ENCODE peak calls at places on chromosomes 1 and 21, in nine cellular contexts. J is stimulated activated CD8-positive, alpha-beta memory T cell treated with anti-CD3 and anti-CD28 coated beads, Interleukin-2, amount 100 ng/mL, for 48 hours; U is epithelial cell of proximal tubule; R is naive thymus-derived CD8-positive, alpha-beta T cell; G is tibial nerve; A is cerebellar cortex; T is upper lobe of right lung; L is activated CD4-positive, alpha-beta T cell treated with anti-CD3 and anti-CD28 coated beads, Interleukin-2, amount 50 U/mL, for 4 hours; C is activated T-helper 1 cell treated with anti-CD3 and anti-CD28 coated beads, Interleukin-2, amount 50 U/mL, for 16 hours. F is an unnamed sample.

GRCh38 chr21:43665879-43666278 is 6.5 kb downstream of the RRP1B start:
- DNase-seq in C (no peak), A (no peak), R (no peak), J (no peak), T (no peak), L (no peak), G (no peak), U (no peak), F (no peak)

GRCh38 chr1:18380288-18380687 is 100.4 kb upstream of the KLHDC7A start:
- DNase-seq in R (no peak), U (no peak), A (no peak), J (no peak), L (no peak), T (no peak), G (no peak), C (no peak), F (no peak)

GRCh38 chr1:232388363-232388762 is 241.6 kb downstream of the SIPA1L2 start:
- DNase-seq in G (no peak), R (no peak), J (no peak), T (no peak), A (no peak), C (no peak), U (no peak), L (no peak), F (no peak)

GRCh38 chr1:25698252-25698651 is 81.7 kb downstream of the MAN1C1 start:
- DNase-seq in G (no peak), T (no peak), A (no peak), J (peak; percentile 21), U (no peak), C (no peak), R (no peak), L (no peak), F (no peak)

GRCh38 chr1:207868252-207868768 is 42.6 kb downstream of the CD34 start:
- DNase-seq in T (peak; percentile 86), U (no peak), J (no peak), G (peak; percentile 48), A (no peak), R (peak; percentile 25), C (no peak), L (no peak), F (no peak)

GRCh38 chr1:246294263-246294662 is 212.8 kb downstream of the SMYD3 start:
- DNase-seq in G (no peak), U (no peak), L (no peak), R (no peak), C (no peak), T (no peak), A (no peak), J (no peak), F (no peak)

GRCh38 chr21:34166468-34166867 is 93.1 kb downstream of the MRPS6 start:
- DNase-seq in J (no peak), C (no peak), U (peak; percentile 6), T (no peak), A (no peak), R (no peak), L (no peak), G (no peak), F (peak; percentile 4)

GRCh38 chr21:35548904-35549615 is 500.0 kb upstream of the RUNX1 start:
- DNase-seq in G (no peak), U (no peak), L (no peak), A (no peak), J (no peak), T (no peak), R (no peak), C (no peak), F (no peak)

GRCh38 chr1:201403359-201403758 is 4.2 kb upstream of the LAD1 start:
- DNase-seq in J (no peak), U (no peak), C (no peak), A (no peak), L (no peak), T (no peak), R (no peak), G (no peak), F (no peak)

GRCh38 chr1:54664364-54664763 is 22.8 kb downstream of the MROH7 start:
- DNase-seq in A (no peak), J (no peak), L (no peak), C (no peak), T (no peak), R (no peak), U (no peak), G (no peak), F (no peak)

GRCh38 chr1:160068231-160068630 is 1.7 kb downstream of the KCNJ10 start:
- DNase-seq in R (no peak), L (no peak), J (no peak), G (no peak), T (peak; percentile 38), C (no peak), U (no peak), A (no peak), F (no peak)

GRCh38 chr1:234960722-234961467 is 167.7 kb downstream of the TOMM20 start:
- DNase-seq in G (no peak), A (no peak), C (no peak), L (no peak), T (no peak), R (no peak), U (no peak), J (no peak), F (peak; percentile 97)

GRCh38 chr1:235067396-235068154 is 61.1 kb downstream of the TOMM20 start:
- DNase-seq in U (peak; percentile 96), L (no peak), J (no peak), A (no peak), T (peak; percentile 87), C (no peak), R (no peak), G (peak; percentile 52), F (peak; percentile 92)

GRCh38 chr1:211652371-211652770 is 23.1 kb downstream of the NEK2 start:
- DNase-seq in C (no peak), T (peak; percentile 40), G (no peak), A (no peak), R (no peak), J (no peak), U (no peak), L (no peak), F (no peak)

GRCh38 chr21:28459193-28459592 is 533.5 kb downstream of the LTN1 start:
- DNase-seq in R (no peak), L (no peak), A (no peak), T (no peak), C (no peak), J (no peak), G (no peak), U (no peak), F (no peak)

GRCh38 chr1:205913451-205914204 is 29.6 kb downstream of the SLC26A9 start:
- DNase-seq in U (peak; percentile 67), C (no peak), R (no peak), A (peak; percentile 82), L (no peak), T (peak; percentile 78), J (no peak), G (no peak), F (no peak)

GRCh38 chr1:167431261-167431908 is 86.9 kb downstream of the CD247 start:
- DNase-seq in C (no peak), U (no peak), T (no peak), R (no peak), L (no peak), J (no peak), G (no peak), A (peak; percentile 66), F (no peak)

GRCh38 chr1:205172729-205173366 is 38.7 kb downstream of the DSTYK start:
- DNase-seq in T (no peak), U (peak; percentile 62), R (no peak), A (no peak), J (no peak), C (no peak), L (no peak), G (no peak), F (peak; percentile 88)

GRCh38 chr1:1393014-1393413 is 6.1 kb downstream of the CCNL2 start:
- DNase-seq in J (no peak), T (no peak), L (no peak), A (no peak), C (no peak), G (no peak), R (no peak), U (no peak), F (no peak)

GRCh38 chr1:54249798-54250497 is 50.0 kb downstream of the MRPL37 start:
- DNase-seq in T (no peak), A (no peak), G (peak; percentile 31), R (no peak), C (no peak), L (no peak), U (no peak), J (no peak), F (peak; percentile 48)

GRCh38 chr1:111621050-111621449 is 1.5 kb downstream of the RAP1A start:
- DNase-seq in J (no peak), C (no peak), R (no peak), U (no peak), L (peak; percentile 28), G (no peak), T (no peak), A (no peak), F (no peak)

GRCh38 chr1:183911285-183911684 is 106.4 kb downstream of the RGL1 start:
- DNase-seq in U (no peak), C (no peak), L (no peak), T (no peak), A (no peak), R (no peak), G (no peak), J (no peak), F (no peak)

GRCh38 chr1:59520194-59520593 is 223.3 kb downstream of the FGGY start:
- DNase-seq in L (no peak), U (no peak), J (no peak), G (peak; percentile 41), T (no peak), A (peak; percentile 33), C (no peak), R (no peak), F (no peak)

GRCh38 chr1:182631058-182631677 is 27.0 kb upstream of the RGS16 start:
- DNase-seq in U (no peak), G (no peak), L (no peak), J (no peak), C (no peak), T (no peak), R (no peak), A (no peak), F (no peak)

GRCh38 chr1:163372576-163372975 is 50.8 kb downstream of the NUF2 start:
- DNase-seq in C (no peak), J (no peak), A (no peak), L (no peak), T (no peak), U (no peak), G (no peak), R (no peak), F (no peak)

GRCh38 chr1:226414098-226414698 is 6.3 kb upstream of the PARP1 start:
- DNase-seq in J (no peak), R (no peak), C (no peak), G (no peak), U (no peak), L (no peak), T (no peak), A (no peak), F (no peak)

GRCh38 chr1:72366473-72366872 is 84.1 kb upstream of the NEGR1 start:
- DNase-seq in A (no peak), C (no peak), G (no peak), T (no peak), L (no peak), J (no peak), U (peak; percentile 46), R (no peak), F (no peak)

GRCh38 chr1:155671750-155672149 is 16.8 kb downstream of the YY1AP1 start:
- DNase-seq in U (no peak), R (no peak), J (no peak), A (no peak), C (no peak), T (no peak), G (no peak), L (no peak), F (no peak)